ENCODE peak calls at places on chromosomes 7 and 10, in six cellular contexts. One of them, this sample, is unnamed.

GRCh38 chr7:106022193-106022821 is 59.2 kb downstream of the CDHR3 start:
- DNase-seq in fibroblast of lung: no peak
- DNase-seq in hepatocyte: no peak
- DNase-seq in SK-N-SH: no peak
- DNase-seq in IMR-90: no peak
- DNase-seq in mammary epithelial cell: peak; percentile 35
- DNase-seq in this sample: peak; percentile 81

GRCh38 chr10:81498152-81498551 is 376.8 kb upstream of the NRG3 start:
- DNase-seq in fibroblast of lung: no peak
- DNase-seq in hepatocyte: no peak
- DNase-seq in SK-N-SH: no peak
- DNase-seq in IMR-90: no peak
- DNase-seq in mammary epithelial cell: no peak
- DNase-seq in this sample: no peak

GRCh38 chr7:157854066-157854891 is 517.5 kb downstream of the DNAJB6 start:
- DNase-seq in fibroblast of lung: no peak
- DNase-seq in hepatocyte: no peak
- DNase-seq in SK-N-SH: no peak
- DNase-seq in IMR-90: no peak
- DNase-seq in mammary epithelial cell: no peak
- DNase-seq in this sample: no peak

GRCh38 chr10:89591796-89592271 is 53.2 kb downstream of the PANK1 start:
- DNase-seq in fibroblast of lung: peak; percentile 60
- DNase-seq in hepatocyte: peak; percentile 65
- DNase-seq in SK-N-SH: no peak
- DNase-seq in IMR-90: peak; percentile 32
- DNase-seq in mammary epithelial cell: no peak
- DNase-seq in this sample: no peak

GRCh38 chr10:109456566-109457361 is 466.5 kb downstream of the XPNPEP1 start:
- DNase-seq in fibroblast of lung: no peak
- DNase-seq in hepatocyte: peak; percentile 18
- DNase-seq in SK-N-SH: peak; percentile 62
- DNase-seq in IMR-90: no peak
- DNase-seq in mammary epithelial cell: no peak
- DNase-seq in this sample: no peak

GRCh38 chr10:44922021-44922420 is 10.9 kb downstream of the TMEM72 start:
- DNase-seq in fibroblast of lung: no peak
- DNase-seq in hepatocyte: no peak
- DNase-seq in SK-N-SH: no peak
- DNase-seq in IMR-90: no peak
- DNase-seq in mammary epithelial cell: no peak
- DNase-seq in this sample: no peak

GRCh38 chr10:128274938-128275337 is 148.7 kb upstream of the MKI67 start:
- DNase-seq in fibroblast of lung: no peak
- DNase-seq in hepatocyte: peak; percentile 23
- DNase-seq in SK-N-SH: no peak
- DNase-seq in IMR-90: no peak
- DNase-seq in mammary epithelial cell: no peak
- DNase-seq in this sample: no peak

GRCh38 chr7:127907638-127908040 is 123.6 kb downstream of the LRRC4 start:
- DNase-seq in fibroblast of lung: peak; percentile 71
- DNase-seq in hepatocyte: peak; percentile 56
- DNase-seq in SK-N-SH: no peak
- DNase-seq in IMR-90: peak; percentile 93
- DNase-seq in mammary epithelial cell: peak; percentile 20
- DNase-seq in this sample: no peak

GRCh38 chr10:90167174-90168064 is 466.0 kb downstream of the KIF20B start:
- DNase-seq in fibroblast of lung: peak; percentile 94
- DNase-seq in hepatocyte: no peak
- DNase-seq in SK-N-SH: no peak
- DNase-seq in IMR-90: peak; percentile 17
- DNase-seq in mammary epithelial cell: peak; percentile 74
- DNase-seq in this sample: no peak

GRCh38 chr10:32577448-32577847 is 131.5 kb downstream of the CCDC7 start:
- DNase-seq in fibroblast of lung: no peak
- DNase-seq in hepatocyte: no peak
- DNase-seq in SK-N-SH: no peak
- DNase-seq in IMR-90: peak; percentile 9
- DNase-seq in mammary epithelial cell: peak; percentile 21
- DNase-seq in this sample: no peak

GRCh38 chr10:100637785-100638184 is 102.0 kb downstream of the HIF1AN start:
- DNase-seq in fibroblast of lung: no peak
- DNase-seq in hepatocyte: peak; percentile 20
- DNase-seq in SK-N-SH: peak; percentile 87
- DNase-seq in IMR-90: no peak
- DNase-seq in mammary epithelial cell: no peak
- DNase-seq in this sample: no peak

GRCh38 chr10:60955957-60956425 is 12.0 kb upstream of the RHOBTB1 start:
- DNase-seq in fibroblast of lung: peak; percentile 69
- DNase-seq in hepatocyte: peak; percentile 30
- DNase-seq in SK-N-SH: no peak
- DNase-seq in IMR-90: peak; percentile 82
- DNase-seq in mammary epithelial cell: peak; percentile 70
- DNase-seq in this sample: no peak

GRCh38 chr10:59877191-59877671 is 29.1 kb downstream of the CCDC6 start:
- DNase-seq in fibroblast of lung: peak; percentile 29
- DNase-seq in hepatocyte: no peak
- DNase-seq in SK-N-SH: no peak
- DNase-seq in IMR-90: peak; percentile 78
- DNase-seq in mammary epithelial cell: no peak
- DNase-seq in this sample: no peak

GRCh38 chr10:84510121-84510520 is 181.7 kb downstream of the CCSER2 start:
- DNase-seq in fibroblast of lung: peak; percentile 20
- DNase-seq in hepatocyte: no peak
- DNase-seq in SK-N-SH: no peak
- DNase-seq in IMR-90: peak; percentile 79
- DNase-seq in mammary epithelial cell: peak; percentile 32
- DNase-seq in this sample: no peak

GRCh38 chr7:14196555-14196954 is 207.1 kb upstream of the ETV1 start:
- DNase-seq in fibroblast of lung: no peak
- DNase-seq in hepatocyte: no peak
- DNase-seq in SK-N-SH: no peak
- DNase-seq in IMR-90: peak; percentile 12
- DNase-seq in mammary epithelial cell: peak; percentile 67
- DNase-seq in this sample: no peak

GRCh38 chr10:113666682-113667252 is 2.9 kb upstream of the NRAP start:
- DNase-seq in fibroblast of lung: no peak
- DNase-seq in hepatocyte: no peak
- DNase-seq in SK-N-SH: no peak
- DNase-seq in IMR-90: peak; percentile 60
- DNase-seq in mammary epithelial cell: peak; percentile 22
- DNase-seq in this sample: no peak

GRCh38 chr10:120891367-120891766 is 40.2 kb downstream of the WDR11 start:
- DNase-seq in fibroblast of lung: peak; percentile 75
- DNase-seq in hepatocyte: no peak
- DNase-seq in SK-N-SH: no peak
- DNase-seq in IMR-90: peak; percentile 49
- DNase-seq in mammary epithelial cell: no peak
- DNase-seq in this sample: no peak

GRCh38 chr10:101817542-101818118 is 614 bp downstream of the OGA start:
- DNase-seq in fibroblast of lung: peak; percentile 97
- DNase-seq in hepatocyte: peak; percentile 90
- DNase-seq in SK-N-SH: peak; percentile 37
- DNase-seq in IMR-90: peak; percentile 95
- DNase-seq in mammary epithelial cell: peak; percentile 93
- DNase-seq in this sample: peak; percentile 61

GRCh38 chr10:77428776-77429395 is 208.7 kb downstream of the KCNMA1 start:
- DNase-seq in fibroblast of lung: peak; percentile 75
- DNase-seq in hepatocyte: peak; percentile 74
- DNase-seq in SK-N-SH: no peak
- DNase-seq in IMR-90: peak; percentile 82
- DNase-seq in mammary epithelial cell: peak; percentile 53
- DNase-seq in this sample: no peak

GRCh38 chr10:33155720-33156638 is 178.5 kb downstream of the NRP1 start:
- DNase-seq in fibroblast of lung: peak; percentile 87
- DNase-seq in hepatocyte: peak; percentile 72
- DNase-seq in SK-N-SH: peak; percentile 41
- DNase-seq in IMR-90: peak; percentile 91
- DNase-seq in mammary epithelial cell: peak; percentile 75
- DNase-seq in this sample: peak; percentile 79

GRCh38 chr10:87863102-87863943 is at the start of the genes KLLN and PTEN:
- DNase-seq in fibroblast of lung: peak; percentile 94
- DNase-seq in hepatocyte: peak; percentile 95
- DNase-seq in SK-N-SH: peak; percentile 94
- DNase-seq in IMR-90: peak; percentile 91
- DNase-seq in mammary epithelial cell: peak; percentile 92
- DNase-seq in this sample: peak; percentile 95

GRCh38 chr7:33418251-33418701 is 288.9 kb downstream of the BBS9 start:
- DNase-seq in fibroblast of lung: peak; percentile 53
- DNase-seq in hepatocyte: no peak
- DNase-seq in SK-N-SH: no peak
- DNase-seq in IMR-90: peak; percentile 60
- DNase-seq in mammary epithelial cell: no peak
- DNase-seq in this sample: no peak

GRCh38 chr7:33420311-33420710 is 290.9 kb downstream of the BBS9 start:
- DNase-seq in fibroblast of lung: no peak
- DNase-seq in hepatocyte: no peak
- DNase-seq in SK-N-SH: no peak
- DNase-seq in IMR-90: no peak
- DNase-seq in mammary epithelial cell: no peak
- DNase-seq in this sample: no peak

GRCh38 chr7:33422825-33423645 is 293.7 kb downstream of the BBS9 start:
- DNase-seq in fibroblast of lung: no peak
- DNase-seq in hepatocyte: no peak
- DNase-seq in SK-N-SH: no peak
- DNase-seq in IMR-90: no peak
- DNase-seq in mammary epithelial cell: no peak
- DNase-seq in this sample: no peak

GRCh38 chr7:33423646-33424020 is 294.3 kb downstream of the BBS9 start:
- DNase-seq in fibroblast of lung: peak; percentile 13
- DNase-seq in hepatocyte: no peak
- DNase-seq in SK-N-SH: no peak
- DNase-seq in IMR-90: no peak
- DNase-seq in mammary epithelial cell: no peak
- DNase-seq in this sample: peak; percentile 26

GRCh38 chr7:33421384-33421783 is 292.0 kb downstream of the BBS9 start:
- DNase-seq in fibroblast of lung: peak; percentile 59
- DNase-seq in hepatocyte: no peak
- DNase-seq in SK-N-SH: no peak
- DNase-seq in IMR-90: peak; percentile 39
- DNase-seq in mammary epithelial cell: no peak
- DNase-seq in this sample: no peak
- H2AFZ ChIP-seq in fibroblast of lung: no peak overlapping the region
- H2AFZ ChIP-seq in hepatocyte: no peak overlapping the region
- H2AFZ ChIP-seq in SK-N-SH: no peak overlapping the region
- H2AFZ ChIP-seq in IMR-90: no peak overlapping the region
- H2AFZ ChIP-seq in mammary epithelial cell: no peak overlapping the region
- H2AFZ ChIP-seq in this sample: no peak overlapping the region

GRCh38 chr10:5681930-5682329 is 2.7 kb upstream of the TASOR2 start:
- DNase-seq in fibroblast of lung: no peak
- DNase-seq in hepatocyte: no peak
- DNase-seq in SK-N-SH: no peak
- DNase-seq in IMR-90: no peak
- DNase-seq in mammary epithelial cell: no peak
- DNase-seq in this sample: no peak

GRCh38 chr10:5684971-5685763 is 529 bp downstream of the TASOR2 start:
- DNase-seq in fibroblast of lung: peak; percentile 77
- DNase-seq in hepatocyte: peak; percentile 85
- DNase-seq in SK-N-SH: peak; percentile 54
- DNase-seq in IMR-90: peak; percentile 75
- DNase-seq in mammary epithelial cell: peak; percentile 71
- DNase-seq in this sample: peak; percentile 82

GRCh38 chr10:5685764-5686240 is 1.2 kb downstream of the TASOR2 start:
- DNase-seq in fibroblast of lung: no peak
- DNase-seq in hepatocyte: peak; percentile 26
- DNase-seq in SK-N-SH: peak; percentile 23
- DNase-seq in IMR-90: peak; percentile 24
- DNase-seq in mammary epithelial cell: no peak
- DNase-seq in this sample: peak; percentile 51

GRCh38 chr10:5683065-5683464 is 1.6 kb upstream of the TASOR2 start:
- DNase-seq in fibroblast of lung: no peak
- DNase-seq in hepatocyte: no peak
- DNase-seq in SK-N-SH: no peak
- DNase-seq in IMR-90: no peak
- DNase-seq in mammary epithelial cell: no peak
- DNase-seq in this sample: no peak

DNA sequence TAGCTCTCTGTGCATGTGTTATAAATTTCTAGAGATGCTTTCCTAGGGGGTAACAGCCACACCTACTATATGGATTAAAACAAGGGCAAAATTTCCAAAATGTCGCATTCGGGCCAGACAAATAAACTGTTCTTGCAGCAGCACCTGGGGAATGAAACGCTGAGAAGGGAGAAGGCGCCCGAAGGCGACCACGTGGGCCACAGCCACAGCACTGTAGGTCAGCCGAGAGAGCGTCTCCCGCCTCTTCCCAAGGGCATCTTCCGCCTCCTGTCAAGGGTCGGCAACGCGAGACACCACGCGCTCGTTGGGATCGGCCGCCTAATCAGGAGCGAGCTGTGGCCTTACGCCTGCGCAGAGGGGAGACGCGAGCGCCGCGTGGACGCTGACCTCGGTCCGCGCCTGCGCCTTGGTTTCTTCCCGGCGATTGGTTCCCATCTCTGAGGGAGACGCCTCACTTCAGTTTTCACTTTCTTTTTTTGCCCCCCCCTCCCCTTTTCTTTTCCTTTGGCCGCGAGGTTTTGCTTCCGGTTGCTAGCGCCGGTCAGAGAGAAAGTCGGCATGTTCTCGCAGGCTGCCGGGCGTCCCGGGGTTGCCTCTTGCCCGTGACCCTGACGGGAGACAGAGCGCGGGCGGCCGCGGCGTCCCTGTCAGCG is at the start of gene TASOR2:
- DNase-seq in fibroblast of lung: peak; percentile 98
- DNase-seq in hepatocyte: peak; percentile 99
- DNase-seq in SK-N-SH: peak; percentile 96
- DNase-seq in IMR-90: peak; percentile 95
- DNase-seq in mammary epithelial cell: peak; percentile 98
- DNase-seq in this sample: peak; percentile 97
- TF ChIP-seq CTCF in fibroblast of lung: no peak
- TF ChIP-seq CTCF in hepatocyte: no peak
- TF ChIP-seq CTCF in SK-N-SH: no peak
- TF ChIP-seq CTCF in IMR-90: no peak
- TF ChIP-seq CTCF in mammary epithelial cell: no peak
- TF ChIP-seq CTCF in this sample: no peak

GRCh38 chr7:142556745-142557144 is 192.5 kb upstream of the PRSS1 start:
- DNase-seq in fibroblast of lung: peak; percentile 94
- DNase-seq in hepatocyte: peak; percentile 65
- DNase-seq in SK-N-SH: peak; percentile 25
- DNase-seq in IMR-90: peak; percentile 99
- DNase-seq in mammary epithelial cell: peak; percentile 95
- DNase-seq in this sample: no peak
- H3K4me2 ChIP-seq in fibroblast of lung: no peak overlapping the region
- H3K4me2 ChIP-seq in hepatocyte: no peak overlapping the region
- H3K4me2 ChIP-seq in SK-N-SH: peak overlapping the region; percentile 13
- H3K4me2 ChIP-seq in IMR-90: no peak overlapping the region
- H3K4me2 ChIP-seq in mammary epithelial cell: peak overlapping the region; percentile 63
- H3K4me2 ChIP-seq in this sample: no peak overlapping the region

DNA sequence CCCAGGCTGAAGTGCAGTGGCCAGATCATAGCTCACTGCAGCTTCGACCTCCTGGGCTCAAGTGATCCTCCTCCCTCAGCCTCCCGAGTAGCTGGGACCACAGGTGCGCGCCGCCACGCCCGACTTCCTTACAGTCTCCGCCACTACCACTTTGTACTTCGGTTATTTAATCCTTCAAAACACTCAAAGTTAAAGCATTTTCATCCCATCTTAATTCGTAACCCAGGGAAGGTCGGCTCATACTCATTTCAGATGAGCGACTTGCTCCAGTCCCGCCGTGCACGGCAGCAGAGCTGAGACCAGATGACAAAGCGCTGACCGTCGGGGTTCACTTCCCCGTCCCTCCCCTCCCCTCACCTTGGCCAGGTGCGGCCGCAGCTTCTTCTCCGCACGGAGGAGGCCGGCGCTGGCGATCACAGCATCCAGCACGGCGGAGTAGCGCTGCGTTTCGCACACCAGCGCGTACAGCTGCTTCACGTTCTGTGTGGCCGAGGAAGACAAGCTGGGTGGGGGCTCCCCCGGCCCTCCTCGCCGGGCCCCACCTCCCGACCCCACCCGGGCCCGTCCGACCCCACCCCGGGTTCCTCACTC is 457 bp downstream of the NSUN5 start:
- DNase-seq in fibroblast of lung: no peak
- DNase-seq in hepatocyte: peak; percentile 36
- DNase-seq in SK-N-SH: no peak
- DNase-seq in IMR-90: no peak
- DNase-seq in mammary epithelial cell: peak; percentile 14
- DNase-seq in this sample: no peak
- H2AFZ ChIP-seq in fibroblast of lung: peak overlapping the region; percentile 88
- H2AFZ ChIP-seq in hepatocyte: peak overlapping the region; percentile 90
- H2AFZ ChIP-seq in SK-N-SH: peak overlapping the region; percentile 81
- H2AFZ ChIP-seq in IMR-90: peak overlapping the region; percentile 93
- H2AFZ ChIP-seq in mammary epithelial cell: peak overlapping the region; percentile 71
- H2AFZ ChIP-seq in this sample: peak overlapping the region; percentile 26